ENCODE peak calls at places on chromosomes 5 and 9, in six cellular contexts. S is A549; K is K562; U is neural progenitor cell; B is CD8-positive, alpha-beta memory T cell; L is right cardiac atrium. Y is an unnamed sample.

GRCh38 chr5:96017951-96018350 is 56.3 kb upstream of the ELL2 start:
- DNase-seq in S (peak; percentile 23), K (no peak), U (peak; percentile 11), B (no peak), L (no peak), Y (no peak)

GRCh38 chr9:101388507-101388993 is 3.7 kb upstream of the BAAT start:
- DNase-seq in S (peak; percentile 68), K (no peak), U (no peak), B (no peak), L (no peak), Y (no peak)

GRCh38 chr9:125580701-125581286 is 126.2 kb downstream of the MAPKAP1 start:
- DNase-seq in S (no peak), K (no peak), U (no peak), B (no peak), L (no peak), Y (no peak)

GRCh38 chr9:124496075-124496893 is 10.9 kb downstream of the NR5A1 start:
- DNase-seq in S (no peak), K (no peak), U (no peak), B (no peak), L (no peak), Y (peak; percentile 44)

GRCh38 chr9:91727972-91728371 is 222.1 kb downstream of the ROR2 start:
- DNase-seq in S (no peak), K (no peak), U (no peak), B (no peak), L (no peak), Y (no peak)

GRCh38 chr9:12640021-12640587 is 53.1 kb upstream of the TYRP1 start:
- DNase-seq in S (peak; percentile 68), K (no peak), U (peak; percentile 72), B (no peak), L (no peak), Y (no peak)

GRCh38 chr5:57841671-57842375 is 359.2 kb upstream of the ACTBL2 start:
- DNase-seq in S (peak; percentile 90), K (no peak), U (peak; percentile 62), B (no peak), L (no peak), Y (no peak)

GRCh38 chr9:21873540-21874221 is 71.2 kb downstream of the MTAP start:
- DNase-seq in S (no peak), K (no peak), U (no peak), B (no peak), L (no peak), Y (no peak)

DNA sequence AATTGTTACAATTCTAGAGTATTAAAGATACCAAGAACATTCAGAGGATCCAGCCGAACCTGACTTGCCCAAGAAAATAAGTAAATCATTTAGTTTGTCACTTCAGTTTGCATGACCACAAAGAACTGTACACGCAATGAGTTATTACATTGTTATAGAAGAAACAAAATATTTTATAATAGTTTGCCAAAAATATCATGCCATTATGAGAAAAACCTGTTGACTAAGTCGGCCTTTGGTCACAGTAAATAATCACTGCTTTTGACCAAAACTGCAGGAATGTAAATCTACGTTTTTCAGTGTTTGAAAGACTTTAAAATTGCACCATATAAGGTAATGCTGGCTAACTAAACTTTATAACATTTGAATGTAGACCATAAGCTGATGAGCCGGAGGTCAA is 27.9 kb downstream of the TRIO start:
- DNase-seq in S (no peak), K (no peak), U (no peak), B (no peak), L (no peak), Y (no peak)
- H3K4me1 ChIP-seq in S (peaks cover 99% of the 10 kb centered on the region), K (no peaks in the 10 kb centered on the region), U (peaks cover 47% of the 10 kb centered on the region), B (no peaks in the 10 kb centered on the region), L (peaks cover 10% of the 10 kb centered on the region), Y (no peaks in the 10 kb centered on the region)

GRCh38 chr9:95100071-95100627 is 217.4 kb downstream of the FANCC start:
- DNase-seq in S (no peak), K (no peak), U (no peak), B (no peak), L (no peak), Y (no peak)
- H3K4me1 ChIP-seq in S (peaks cover 35% of the 10 kb centered on the region), K (peaks cover 20% of the 10 kb centered on the region), U (peaks cover 5% of the 10 kb centered on the region), B (no peaks in the 10 kb centered on the region), L (peaks cover 6% of the 10 kb centered on the region), Y (no peaks in the 10 kb centered on the region)

GRCh38 chr9:128916204-128916603 is 4.6 kb upstream of the PHYHD1 start:
- DNase-seq in S (no peak), K (no peak), U (no peak), B (no peak), L (peak; percentile 82), Y (no peak)
- H3K4me1 ChIP-seq in S (peaks cover 77% of the 10 kb centered on the region), K (peaks cover 43% of the 10 kb centered on the region), U (peaks cover 15% of the 10 kb centered on the region), B (peaks cover 35% of the 10 kb centered on the region), L (peaks cover 28% of the 10 kb centered on the region), Y (no peaks in the 10 kb centered on the region)

DNA sequence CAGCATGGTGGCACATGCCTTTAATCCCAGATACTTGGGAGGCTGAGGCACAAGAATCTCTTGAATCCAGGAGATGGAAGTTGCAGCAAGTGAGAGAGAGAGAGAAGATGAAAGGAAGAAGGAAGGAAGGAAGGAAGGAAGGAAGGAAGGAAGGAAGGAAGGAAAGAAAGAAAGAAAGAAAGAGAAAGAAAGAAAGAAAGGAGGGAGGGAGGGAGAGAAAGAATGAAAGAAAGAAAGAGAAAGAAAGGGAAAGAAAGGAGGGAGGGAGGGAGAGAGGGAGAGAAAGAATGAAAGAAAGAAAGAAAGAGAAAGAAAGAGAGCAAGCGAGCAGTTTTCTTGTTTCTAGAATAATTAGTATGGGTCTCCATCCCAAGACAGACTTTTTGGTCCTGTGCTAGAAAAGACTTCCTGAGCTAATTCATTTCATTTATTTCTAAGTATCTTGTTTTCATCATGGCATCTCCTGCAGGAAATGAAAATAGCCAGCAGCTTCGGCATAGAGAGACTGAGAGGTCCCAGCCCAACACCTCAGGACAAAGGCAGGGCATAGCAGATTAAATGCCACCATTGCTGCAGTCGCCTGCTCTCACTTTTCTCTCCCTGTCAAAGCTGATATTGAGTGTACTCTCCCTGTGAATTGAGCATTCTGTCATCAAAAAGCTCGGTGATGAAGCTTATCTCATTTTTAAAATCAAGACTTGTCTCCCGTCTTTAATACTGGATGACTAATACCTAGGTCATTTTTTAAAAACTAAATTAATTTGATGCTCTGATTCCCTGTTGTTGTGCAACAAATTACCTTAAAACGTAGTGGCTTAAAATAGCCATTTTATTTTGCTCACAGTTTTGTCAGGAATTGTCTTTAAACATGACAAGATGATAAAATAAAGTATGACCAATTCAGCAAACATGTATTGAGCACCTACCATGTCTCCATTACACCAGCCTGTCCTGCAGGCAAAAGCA is 91.8 kb upstream of the ADRA1B start:
- DNase-seq in S (no peak), K (no peak), U (no peak), B (no peak), L (no peak), Y (no peak)
- H3K4me1 ChIP-seq in S (peaks cover 49% of the 10 kb centered on the region), K (no peaks in the 10 kb centered on the region), U (no peaks in the 10 kb centered on the region), B (no peaks in the 10 kb centered on the region), L (no peaks in the 10 kb centered on the region), Y (no peaks in the 10 kb centered on the region)

DNA sequence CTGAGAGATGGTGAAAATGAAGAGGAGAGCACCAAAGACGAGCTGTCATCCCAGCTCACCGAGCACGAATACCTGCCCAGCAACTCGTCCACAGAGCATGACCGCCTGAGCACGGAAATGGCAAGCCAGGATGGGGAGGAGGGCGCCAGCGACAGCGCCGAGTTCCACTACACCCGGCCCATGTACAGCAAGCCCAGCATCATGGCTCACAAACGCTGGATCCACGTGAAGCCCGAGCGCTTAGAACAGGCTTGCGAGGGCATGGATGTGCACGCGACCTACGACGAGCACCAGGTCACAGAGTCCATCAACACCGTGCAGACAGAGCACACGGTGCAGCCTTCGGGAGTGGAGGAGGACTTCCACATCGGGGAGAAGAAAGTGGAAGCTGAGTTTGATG is 27.4 kb upstream of the ZBTB34 start:
- DNase-seq in S (no peak), K (no peak), U (no peak), B (no peak), L (no peak), Y (no peak)
- H3K4me1 ChIP-seq in S (no peaks in the 10 kb centered on the region), K (no peaks in the 10 kb centered on the region), U (no peaks in the 10 kb centered on the region), B (no peaks in the 10 kb centered on the region), L (peaks cover 3% of the 10 kb centered on the region), Y (no peaks in the 10 kb centered on the region)

DNA sequence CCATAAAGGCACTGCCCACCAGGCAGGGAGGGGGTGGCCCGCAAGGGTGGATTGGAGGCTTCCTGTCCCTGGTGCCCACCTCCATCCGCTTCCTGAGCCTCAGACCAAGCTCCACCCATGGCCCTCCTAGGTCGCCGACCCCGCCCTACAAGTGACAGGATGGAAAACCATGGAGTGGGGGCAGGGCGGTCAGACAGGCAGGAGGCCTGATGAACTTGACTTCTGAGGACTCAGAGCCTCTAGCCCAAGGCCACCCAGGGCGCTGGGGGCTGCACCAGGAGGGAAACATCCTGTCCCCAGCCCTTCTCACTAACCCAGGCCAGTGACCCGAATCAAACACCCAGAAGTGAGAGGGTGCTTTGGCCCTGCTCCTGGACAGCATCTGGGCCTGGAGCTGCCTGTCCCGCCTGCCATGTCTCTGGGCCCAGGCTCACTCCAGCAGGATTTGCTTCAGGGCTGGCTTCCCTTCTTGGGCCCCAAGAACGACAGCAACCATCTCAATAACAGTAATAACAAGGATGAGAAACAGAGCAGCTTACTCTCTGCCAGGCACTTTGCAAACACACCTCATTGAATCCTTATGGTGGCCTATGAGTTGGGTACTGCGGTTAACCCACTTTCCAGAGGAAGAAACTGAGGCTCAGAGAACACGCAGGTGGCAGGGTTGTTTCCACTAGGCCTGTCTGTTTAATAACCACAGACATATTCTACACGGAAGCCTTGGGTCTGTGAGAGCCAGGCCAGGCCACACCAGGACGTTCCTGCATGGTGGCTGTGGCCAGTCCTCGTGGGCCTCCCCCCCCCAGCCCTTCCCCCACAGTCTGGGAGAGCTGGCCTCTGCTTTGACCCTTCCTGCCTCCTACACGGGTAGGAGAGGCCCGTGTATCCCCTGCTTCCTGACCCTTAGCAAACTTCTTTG is 4.4 kb upstream of the ST6GALNAC6 start:
- DNase-seq in S (no peak), K (peak; percentile 79), U (no peak), B (peak; percentile 61), L (peak; percentile 89), Y (no peak)
- H3K4me1 ChIP-seq in S (peaks cover 31% of the 10 kb centered on the region), K (peaks cover 53% of the 10 kb centered on the region), U (peaks cover 12% of the 10 kb centered on the region), B (peaks cover 50% of the 10 kb centered on the region), L (peaks cover 10% of the 10 kb centered on the region), Y (peaks cover 10% of the 10 kb centered on the region)

GRCh38 chr5:78696637-78697036 is 48.1 kb upstream of the LHFPL2 start:
- DNase-seq in S (no peak), K (no peak), U (no peak), B (no peak), L (no peak), Y (no peak)

GRCh38 chr5:78691073-78691960 is 42.7 kb upstream of the LHFPL2 start:
- DNase-seq in S (no peak), K (no peak), U (no peak), B (no peak), L (no peak), Y (no peak)

GRCh38 chr5:78689893-78690592 is 41.5 kb upstream of the LHFPL2 start:
- DNase-seq in S (no peak), K (no peak), U (peak; percentile 32), B (no peak), L (no peak), Y (no peak)

GRCh38 chr5:78690593-78690972 is 42.0 kb upstream of the LHFPL2 start:
- DNase-seq in S (no peak), K (no peak), U (no peak), B (no peak), L (no peak), Y (no peak)

DNA sequence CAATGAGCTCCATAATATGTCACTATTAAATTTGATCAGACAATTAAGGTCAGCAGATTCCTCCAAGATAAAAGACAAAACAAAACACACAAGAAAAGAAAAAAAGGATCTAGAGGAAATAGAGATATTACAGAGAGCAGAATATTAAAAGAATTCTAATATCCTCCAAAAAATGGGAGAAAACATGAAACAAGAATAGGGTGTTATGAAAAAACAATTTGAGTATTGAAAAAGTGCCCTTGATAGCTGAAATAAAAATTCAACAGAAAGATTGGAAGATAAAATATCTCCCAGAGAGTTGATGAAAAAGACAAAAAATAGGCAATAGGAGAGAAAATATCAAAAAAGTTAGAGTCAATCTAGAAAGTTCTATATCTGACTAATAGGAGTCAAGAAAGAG is 44.8 kb upstream of the LHFPL2 start:
- DNase-seq in S (no peak), K (no peak), U (no peak), B (no peak), L (no peak), Y (no peak)
- H3K4me1 ChIP-seq in S (peaks cover 9% of the 10 kb centered on the region), K (no peaks in the 10 kb centered on the region), U (peaks cover 16% of the 10 kb centered on the region), B (no peaks in the 10 kb centered on the region), L (no peaks in the 10 kb centered on the region), Y (no peaks in the 10 kb centered on the region)